ENCODE peak calls at places on chromosomes 1 and 21, in ten cellular contexts. T, N, C, E, Y, U, A, D, W and R are unnamed samples.

GRCh38 chr1:38953433-38953860 is 11.8 kb upstream of the RHBDL2 start:
- DNase-seq in T (no peak), Y (no peak), A (no peak), U (no peak), C (no peak), E (no peak), D (no peak), N (no peak), W (no peak), R (no peak)

GRCh38 chr1:89701746-89702241 is 68.9 kb downstream of the LRRC8C start:
- DNase-seq in N (no peak), U (no peak), T (no peak), E (no peak), W (no peak), D (no peak), C (no peak), A (no peak), Y (no peak), R (no peak)

GRCh38 chr1:148388260-148389026 is 94.7 kb downstream of the PPIAL4G start:
- DNase-seq in N (peak), W (peak), T (peak), U (peak), A (peak), Y (peak), C (peak), D (peak), E (peak), R (peak)

GRCh38 chr1:201282216-201282615 is 1.1 kb upstream of the PKP1 start:
- DNase-seq in Y (no peak), D (no peak), T (no peak), U (no peak), N (no peak), W (no peak), E (peak), C (no peak), A (no peak), R (no peak)

GRCh38 chr1:196531737-196532514 is 76.3 kb downstream of the KCNT2 start:
- DNase-seq in W (no peak), Y (no peak), T (no peak), D (no peak), E (no peak), U (no peak), A (no peak), C (no peak), N (no peak), R (no peak)

GRCh38 chr21:44752701-44753235 is 41.4 kb upstream of the TSPEAR start:
- DNase-seq in W (no peak), Y (no peak), C (no peak), E (no peak), T (no peak), A (no peak), D (peak), U (no peak), N (no peak), R (no peak)

GRCh38 chr1:22048351-22049192 is 3.9 kb upstream of the CDC42 start:
- DNase-seq in A (peak), N (peak), D (no peak), U (no peak), E (no peak), C (no peak), Y (peak), T (no peak), W (no peak), R (no peak)

GRCh38 chr1:107976431-107977215 is 11.6 kb upstream of the VAV3 start:
- DNase-seq in Y (no peak), E (no peak), T (no peak), U (no peak), C (no peak), D (no peak), A (no peak), N (no peak), W (no peak), R (no peak)

GRCh38 chr1:24805534-24806301 is 60.5 kb downstream of the CLIC4 start:
- DNase-seq in D (no peak), C (peak), N (no peak), E (no peak), Y (peak), W (no peak), A (peak), T (peak), U (no peak), R (no peak)

DNA sequence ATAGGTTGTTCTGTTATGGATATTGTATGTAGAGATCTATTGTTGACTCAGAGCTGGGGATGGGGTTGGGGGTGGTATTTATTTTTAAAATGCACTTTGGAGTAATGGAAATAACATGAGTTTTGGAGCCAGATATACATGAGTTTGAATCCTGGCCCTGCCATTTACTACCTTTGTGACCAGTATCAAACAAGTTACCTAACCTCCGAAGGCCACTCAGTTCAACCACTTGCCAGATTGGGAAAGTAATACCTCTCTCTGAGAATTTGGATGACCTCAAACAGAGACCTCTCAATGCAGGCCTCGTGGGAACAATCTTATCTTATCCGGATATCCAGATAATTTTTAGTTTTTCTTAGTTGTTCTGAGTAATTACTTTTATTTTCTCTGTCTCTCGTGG is 181.0 kb downstream of the FGGY start:
- DNase-seq in Y (no peak), U (no peak), C (no peak), W (no peak), A (no peak), T (no peak), E (no peak), D (no peak), N (no peak), R (no peak)
- TF ChIP-seq CTCF in Y (no peak), U (no peak), C (no peak), W (no peak), A (no peak), T (no peak), E (no peak), D (no peak), N (no peak), R (no peak)

GRCh38 chr1:164592634-164593033 is 33.6 kb downstream of the PBX1 start:
- DNase-seq in E (no peak), Y (no peak), W (no peak), U (no peak), C (no peak), D (no peak), A (no peak), T (no peak), N (no peak), R (no peak)

GRCh38 chr1:164589408-164589807 is 30.4 kb downstream of the PBX1 start:
- DNase-seq in W (no peak), Y (no peak), C (no peak), T (no peak), U (no peak), D (no peak), N (no peak), E (no peak), A (no peak), R (no peak)

GRCh38 chr1:164590592-164590991 is 31.6 kb downstream of the PBX1 start:
- DNase-seq in A (no peak), C (no peak), T (no peak), W (no peak), U (no peak), E (no peak), D (no peak), Y (no peak), N (no peak), R (no peak)

GRCh38 chr1:164589961-164590507 is 31.1 kb downstream of the PBX1 start:
- DNase-seq in N (no peak), D (no peak), U (no peak), Y (no peak), W (no peak), T (no peak), A (no peak), C (no peak), E (no peak), R (no peak)

GRCh38 chr1:164591858-164592257 is 32.9 kb downstream of the PBX1 start:
- DNase-seq in E (no peak), D (no peak), T (no peak), A (no peak), N (no peak), Y (no peak), C (peak), U (no peak), W (no peak), R (no peak)
- H3K27ac ChIP-seq in E (peak), D (peak), T (no peak), A (no peak), N (no peak), Y (no peak), C (no peak), U (no peak), W (no peak), R (peak)

GRCh38 chr1:174242856-174243255 is 83.5 kb downstream of the RABGAP1L start:
- DNase-seq in A (no peak), W (no peak), D (no peak), T (no peak), E (no peak), N (no peak), U (no peak), C (no peak), Y (no peak), R (no peak)

GRCh38 chr1:174243451-174244000 is 84.2 kb downstream of the RABGAP1L start:
- DNase-seq in E (no peak), D (no peak), U (no peak), N (no peak), A (no peak), T (no peak), C (no peak), W (no peak), Y (no peak), R (no peak)

GRCh38 chr1:174244017-174244416 is 84.7 kb downstream of the RABGAP1L start:
- DNase-seq in N (no peak), A (no peak), W (no peak), Y (no peak), T (no peak), C (no peak), D (no peak), U (no peak), E (no peak), R (no peak)

DNA sequence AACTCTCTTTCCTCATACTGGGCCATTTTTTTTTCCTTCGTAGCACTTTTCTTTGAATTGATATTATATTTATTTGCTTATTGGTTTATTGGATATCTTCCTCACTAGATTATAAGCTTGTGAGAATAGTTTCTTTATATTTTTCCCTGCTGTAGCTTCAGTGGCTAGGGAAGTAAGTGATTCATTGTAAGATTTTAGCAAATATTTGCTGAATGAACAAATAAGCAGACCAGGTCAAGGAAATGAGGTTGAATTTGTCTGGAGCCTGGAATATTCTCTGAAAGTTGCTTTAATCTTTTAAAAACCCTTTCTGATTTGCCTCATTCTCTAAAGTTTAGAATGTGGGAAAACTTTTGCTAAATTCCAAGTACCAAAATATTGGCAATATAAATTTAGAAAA is 80.2 kb downstream of the RABGAP1L start:
- DNase-seq in N (no peak), D (no peak), E (no peak), W (no peak), Y (no peak), C (no peak), T (no peak), U (no peak), A (no peak), R (no peak)
- H3K4me3 ChIP-seq in N (no peak), D (no peak), E (no peak), W (no peak), Y (no peak), C (no peak), T (no peak), U (no peak), A (no peak), R (no peak)

GRCh38 chr21:16195896-16196443 is 466.2 kb downstream of the USP25 start:
- DNase-seq in U (no peak), W (no peak), C (no peak), A (no peak), T (no peak), D (no peak), Y (no peak), N (no peak), E (no peak), R (no peak)

GRCh38 chr21:16194851-16195251 is 465.1 kb downstream of the USP25 start:
- DNase-seq in C (peak), A (no peak), Y (no peak), U (no peak), E (no peak), T (no peak), N (no peak), W (no peak), D (no peak), R (no peak)

GRCh38 chr21:16192900-16193299 is 463.1 kb downstream of the USP25 start:
- DNase-seq in E (no peak), A (no peak), Y (no peak), T (peak), C (no peak), W (no peak), N (no peak), D (peak), U (no peak), R (no peak)

GRCh38 chr21:16195476-16195875 is 465.7 kb downstream of the USP25 start:
- DNase-seq in N (no peak), W (no peak), U (no peak), C (peak), T (no peak), D (no peak), A (no peak), Y (no peak), E (no peak), R (no peak)

DNA sequence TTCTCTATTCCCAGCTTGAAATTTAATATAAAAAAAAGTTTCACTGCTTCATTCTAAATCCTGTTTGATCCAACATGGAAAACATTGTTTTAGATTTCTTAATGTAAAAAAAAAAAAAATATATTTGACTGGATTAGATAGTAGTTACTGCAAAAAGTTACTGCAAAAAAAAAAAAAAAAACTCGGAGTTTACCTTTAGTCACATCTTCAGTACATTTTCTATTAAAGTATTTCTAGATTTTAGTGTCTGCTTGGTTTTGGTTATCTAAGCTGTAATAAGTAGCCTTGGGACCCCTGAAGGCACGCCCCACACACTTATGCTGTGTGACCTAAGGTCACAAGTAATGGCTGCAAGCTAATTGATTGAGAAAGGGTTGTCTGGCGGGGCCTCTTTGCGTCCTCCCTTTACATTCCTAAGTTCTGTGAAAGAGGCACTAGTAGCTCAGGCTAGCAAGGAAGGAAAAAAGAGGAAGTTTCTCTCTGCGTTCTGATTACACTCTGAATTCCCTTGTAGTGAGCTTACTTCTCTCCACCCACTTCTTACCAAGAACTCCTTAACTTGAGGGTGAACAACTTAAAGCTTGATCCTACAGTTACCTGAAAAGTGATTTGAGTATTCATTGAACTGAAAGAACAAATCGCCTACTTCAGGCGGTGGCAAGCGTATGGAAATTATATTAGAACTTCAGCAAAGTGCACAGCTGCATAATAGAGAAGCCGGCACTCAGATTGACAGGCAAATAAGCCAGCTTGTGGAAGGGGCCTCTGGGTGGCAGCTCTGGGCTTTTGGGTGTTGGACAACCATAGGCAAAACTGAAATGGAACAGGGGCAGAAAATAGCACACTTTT is 464.2 kb downstream of the USP25 start:
- DNase-seq in W (no peak), Y (peak), D (peak), N (peak), A (peak), U (peak), E (peak), T (peak), C (peak), R (peak)
- TF ChIP-seq CTCF in W (no peak), Y (no peak), D (peak), N (peak), A (peak), U (peak), E (no peak), T (no peak), C (peak), R (no peak)

DNA sequence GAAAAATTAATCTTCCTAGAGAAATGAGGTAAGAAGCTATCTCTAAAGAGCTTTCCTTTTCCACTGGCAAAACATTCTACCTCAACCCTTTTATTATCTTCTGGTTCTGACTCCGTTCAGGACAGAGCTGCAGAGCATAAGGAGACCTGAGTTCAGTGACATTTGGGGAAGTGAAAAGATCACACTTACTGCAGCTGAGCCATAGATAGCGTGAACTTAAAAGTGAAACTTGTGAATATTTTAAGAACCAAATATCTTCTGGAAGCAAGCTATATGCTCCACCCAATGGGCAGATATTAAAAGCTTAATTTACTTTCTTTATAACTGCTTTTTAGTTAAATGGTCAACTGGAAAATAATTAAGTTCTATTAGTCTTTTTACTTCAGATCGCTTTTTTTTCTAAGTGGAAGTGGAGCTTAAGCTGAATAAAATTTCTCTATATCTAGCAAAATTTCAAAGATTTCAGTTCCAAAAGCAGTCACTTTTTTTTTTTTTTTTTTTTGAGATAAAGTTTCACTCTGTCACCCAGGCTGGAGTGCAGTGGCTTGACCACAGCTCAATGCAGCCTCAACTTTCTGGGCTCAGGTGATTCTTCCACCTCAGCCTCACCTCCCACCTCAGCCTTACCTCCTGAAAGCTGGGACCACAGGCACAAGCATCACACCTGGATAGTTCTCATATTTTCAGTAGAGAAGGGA is 11.9 kb downstream of the PTPN22 start:
- DNase-seq in T (no peak), E (no peak), W (no peak), N (no peak), C (no peak), A (no peak), Y (no peak), D (no peak), U (no peak), R (no peak)
- H3K27ac ChIP-seq in T (peak), E (no peak), W (no peak), N (no peak), C (no peak), A (peak), Y (no peak), D (no peak), U (no peak), R (no peak)